ENCODE peak calls at places on chromosomes 4 and X, in six cellular contexts. G is transverse colon, R is AG09319, X is progenitor cell of endocrine pancreas, C is neural crest cell, I is cardiac muscle cell. Y is an unnamed sample.

GRCh38 chr4:69707807-69708206 is 52.6 kb downstream of the SULT1B1 start:
- DNase-seq in G (no peak), R (no peak), X (no peak), C (no peak), I (no peak), Y (no peak)

GRCh38 chr4:82017680-82018079 is 356.1 kb downstream of the HNRNPD start:
- DNase-seq in G (no peak), R (no peak), X (no peak), C (peak; percentile 25), I (peak; percentile 80), Y (peak; percentile 21)

GRCh38 chrX:36927712-36928111 is 80.5 kb upstream of the FAM47C start:
- DNase-seq in G (no peak), R (no peak), X (no peak), C (no peak), I (no peak), Y (no peak)

GRCh38 chr4:110184791-110185155 is 13.6 kb downstream of the ELOVL6 start:
- DNase-seq in G (no peak), R (no peak), X (no peak), C (no peak), I (no peak), Y (no peak)

GRCh38 chr4:139470997-139471665 is 17.2 kb downstream of the RAB33B start:
- DNase-seq in G (no peak), R (no peak), X (no peak), C (no peak), I (no peak), Y (no peak)

GRCh38 chr4:100848865-100849264 is 331.0 kb upstream of the EMCN start:
- DNase-seq in G (no peak), R (no peak), X (no peak), C (no peak), I (peak; percentile 10), Y (no peak)

GRCh38 chrX:40108959-40109287 is 11.2 kb upstream of the BCOR start:
- DNase-seq in G (peak; percentile 84), R (no peak), X (peak; percentile 32), C (no peak), I (peak; percentile 80), Y (peak; percentile 30)

GRCh38 chr4:152972821-152973613 is 36.9 kb downstream of the FHDC1 start:
- DNase-seq in G (no peak), R (peak; percentile 52), X (no peak), C (no peak), I (no peak), Y (no peak)

GRCh38 chr4:16139066-16139945 is 55.5 kb upstream of the PROM1 start:
- DNase-seq in G (peak; percentile 70), R (no peak), X (no peak), C (no peak), I (no peak), Y (no peak)

GRCh38 chrX:136209016-136209738 is 42.0 kb downstream of the MAP7D3 start:
- DNase-seq in G (peak; percentile 45), R (no peak), X (no peak), C (peak; percentile 8), I (peak; percentile 33), Y (peak; percentile 34)

GRCh38 chr4:288891-289290 is 16.4 kb downstream of the ZNF732 start:
- DNase-seq in G (no peak), R (no peak), X (no peak), C (no peak), I (no peak), Y (no peak)

GRCh38 chr4:19379318-19379717 is 872.4 kb upstream of the SLIT2 start:
- DNase-seq in G (no peak), R (no peak), X (no peak), C (no peak), I (no peak), Y (no peak)

GRCh38 chr4:110020139-110020538 is 107.5 kb downstream of the EGF start:
- DNase-seq in G (no peak), R (no peak), X (no peak), C (no peak), I (peak; percentile 30), Y (no peak)

GRCh38 chrX:103774070-103774642 is 2.5 kb upstream of the PLP1 start:
- DNase-seq in G (no peak), R (no peak), X (no peak), C (no peak), I (peak; percentile 17), Y (no peak)

GRCh38 chr4:168486961-168487820 is 6.9 kb upstream of the DDX60L start:
- DNase-seq in G (no peak), R (no peak), X (no peak), C (no peak), I (no peak), Y (no peak)

GRCh38 chr4:79597266-79597665 is 189.2 kb upstream of the GK2 start:
- DNase-seq in G (no peak), R (peak; percentile 23), X (no peak), C (no peak), I (no peak), Y (no peak)

GRCh38 chrX:17361620-17362019 is 13.4 kb upstream of the NHS start:
- DNase-seq in G (no peak), R (no peak), X (no peak), C (peak; percentile 38), I (no peak), Y (peak; percentile 20)

GRCh38 chr4:87410669-87411068 is 11.7 kb upstream of the NUDT9 start:
- DNase-seq in G (no peak), R (no peak), X (no peak), C (no peak), I (no peak), Y (no peak)

GRCh38 chr4:64407000-64407399 is 2.2 kb downstream of the TECRL start:
- DNase-seq in G (no peak), R (no peak), X (no peak), C (no peak), I (peak; percentile 35), Y (no peak)

GRCh38 chr4:161466321-161466720 is 697.5 kb downstream of the FSTL5 start:
- DNase-seq in G (no peak), R (no peak), X (no peak), C (no peak), I (no peak), Y (no peak)

GRCh38 chrX:14729058-14729457 is 143.8 kb downstream of the FANCB start:
- DNase-seq in G (no peak), R (no peak), X (no peak), C (no peak), I (no peak), Y (no peak)

GRCh38 chr4:105909699-105910340 is 14.5 kb downstream of the NPNT start:
- DNase-seq in G (peak; percentile 26), R (no peak), X (no peak), C (no peak), I (peak; percentile 23), Y (no peak)

GRCh38 chr4:116632269-116632668 is 453.1 kb downstream of the TRAM1L1 start:
- DNase-seq in G (no peak), R (no peak), X (no peak), C (no peak), I (no peak), Y (no peak)

GRCh38 chr4:73729534-73730165 is 10.7 kb upstream of the CXCL8 start:
- DNase-seq in G (peak; percentile 67), R (peak; percentile 67), X (peak; percentile 19), C (peak; percentile 40), I (peak; percentile 66), Y (peak; percentile 42)

GRCh38 chr4:101696276-101697010 is 94.1 kb upstream of the BANK1 start:
- DNase-seq in G (no peak), R (no peak), X (no peak), C (no peak), I (no peak), Y (no peak)

GRCh38 chrX:154029439-154029838 is 9.7 kb upstream of the IRAK1 start:
- DNase-seq in G (peak; percentile 37), R (no peak), X (no peak), C (no peak), I (no peak), Y (no peak)
- TF ChIP-seq CTCF in G (no peak), R (no peak), X (no peak), C (no peak), I (no peak), Y (no peak)

GRCh38 chr4:48943387-48943786 is 36.8 kb upstream of the OCIAD2 start:
- DNase-seq in G (no peak), R (no peak), X (no peak), C (no peak), I (no peak), Y (no peak)
- TF ChIP-seq CTCF in G (no peak), R (no peak), X (peak; percentile 52), C (peak; percentile 44), I (no peak), Y (no peak)

GRCh38 chrX:53437211-53437610 is 3.0 kb upstream of the HSD17B10 start:
- DNase-seq in G (no peak), R (no peak), X (no peak), C (no peak), I (no peak), Y (no peak)
- TF ChIP-seq CTCF in G (no peak), R (no peak), X (no peak), C (no peak), I (no peak), Y (no peak)

DNA sequence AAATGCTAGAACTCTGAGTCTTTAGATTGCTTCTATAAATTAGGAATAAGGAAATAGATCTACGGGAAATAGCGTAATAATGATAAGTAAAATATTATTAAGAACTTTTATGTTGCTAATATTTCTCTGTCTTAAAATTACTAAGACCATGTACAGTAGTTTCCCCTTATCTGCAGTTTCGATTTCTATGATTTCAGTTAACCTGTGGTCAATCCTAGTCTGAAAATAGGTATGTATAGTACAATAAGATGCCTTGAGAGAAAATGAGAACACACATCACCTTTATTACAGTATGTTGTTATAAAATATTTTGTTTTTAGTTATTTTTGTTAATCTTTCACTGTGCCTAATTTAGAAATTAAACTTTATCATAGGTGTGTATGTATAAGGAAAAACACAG is 92.6 kb downstream of the CCSER1 start:
- DNase-seq in G (no peak), R (no peak), X (no peak), C (no peak), I (no peak), Y (no peak)
- TF ChIP-seq CTCF in G (no peak), R (no peak), X (no peak), C (no peak), I (no peak), Y (no peak)

GRCh38 chrX:111098874-111099273 is 2.9 kb downstream of the PAK3 start:
- DNase-seq in G (peak; percentile 42), R (no peak), X (peak; percentile 73), C (peak; percentile 63), I (peak; percentile 75), Y (peak; percentile 62)
- TF ChIP-seq CTCF in G (peak; percentile 39), R (peak; percentile 64), X (peak; percentile 88), C (peak; percentile 83), I (peak; percentile 59), Y (peak; percentile 85)

GRCh38 chr4:186948361-186949291 is 225.0 kb upstream of the FAT1 start:
- DNase-seq in G (no peak), R (no peak), X (no peak), C (peak; percentile 41), I (peak; percentile 37), Y (peak; percentile 66)
- TF ChIP-seq CTCF in G (no peak), R (peak; percentile 43), X (peak; percentile 54), C (peak; percentile 55), I (peak; percentile 60), Y (no peak)

GRCh38 chrX:112735147-112735546 is 55.4 kb upstream of the LHFPL1 start:
- DNase-seq in G (no peak), R (no peak), X (no peak), C (no peak), I (no peak), Y (no peak)

GRCh38 chrX:112736310-112736709 is 56.6 kb upstream of the LHFPL1 start:
- DNase-seq in G (no peak), R (no peak), X (no peak), C (no peak), I (no peak), Y (no peak)

GRCh38 chrX:112734250-112734649 is 54.5 kb upstream of the LHFPL1 start:
- DNase-seq in G (no peak), R (no peak), X (no peak), C (no peak), I (no peak), Y (no peak)

GRCh38 chrX:112731793-112732192 is 52.1 kb upstream of the LHFPL1 start:
- DNase-seq in G (no peak), R (no peak), X (no peak), C (no peak), I (no peak), Y (no peak)
- TF ChIP-seq CTCF in G (no peak), R (peak; percentile 36), X (peak; percentile 45), C (peak; percentile 62), I (no peak), Y (no peak)